ENCODE peak calls at places on chromosome 10, in six cellular contexts. E is ACHN; A is SHP77; S is activated CD4-positive, alpha-beta T cell treated with anti-CD3 and anti-CD28 coated beads, Interleukin-2, amount 50 U/mL, for 1 hour; L is immature natural killer cell; O is type B pancreatic cell. Q is an unnamed sample.

GRCh38 chr10:133104076-133104965 is 16.6 kb downstream of the ADGRA1 start:
- DNase-seq in L (no peak), S (no peak), O (no peak), A (no peak), E (no peak), Q (no peak)

GRCh38 chr10:6212806-6213205 is 10.1 kb downstream of the PFKFB3 start:
- DNase-seq in L (no peak), O (no peak), S (no peak), E (no peak), A (no peak), Q (no peak)

GRCh38 chr10:6269953-6270867 is 67.5 kb downstream of the PFKFB3 start:
- DNase-seq in O (no peak), E (no peak), L (peak; percentile 87), S (peak; percentile 59), A (no peak), Q (peak; percentile 66)

GRCh38 chr10:5442056-5442989 is 30.0 kb downstream of the NET1 start:
- DNase-seq in O (no peak), E (peak; percentile 49), L (peak; percentile 52), A (peak; percentile 2), S (peak; percentile 8), Q (peak; percentile 29)

GRCh38 chr10:95864906-95865813 is 42.6 kb upstream of the CC2D2B start:
- DNase-seq in S (peak; percentile 12), A (peak; percentile 47), O (no peak), L (peak; percentile 50), E (peak; percentile 75), Q (peak; percentile 15)

GRCh38 chr10:112232670-112233069 is 49.1 kb upstream of the GPAM start:
- DNase-seq in A (no peak), L (no peak), E (no peak), O (no peak), S (no peak), Q (no peak)

GRCh38 chr10:123637326-123637880 is 28.8 kb upstream of the GPR26 start:
- DNase-seq in E (peak; percentile 70), S (no peak), L (no peak), A (no peak), O (no peak), Q (no peak)

GRCh38 chr10:110802551-110803238 is 69.0 kb upstream of the PDCD4 start:
- DNase-seq in L (peak; percentile 4), A (peak; percentile 79), O (no peak), E (peak; percentile 84), S (peak; percentile 39), Q (peak; percentile 23)

GRCh38 chr10:13765641-13766341 is 179.0 kb downstream of the PRPF18 start:
- DNase-seq in L (no peak), A (no peak), O (no peak), E (peak; percentile 95), S (no peak), Q (no peak)

GRCh38 chr10:101221479-101222246 is 7.6 kb downstream of the LBX1 start:
- DNase-seq in L (no peak), E (no peak), S (no peak), O (no peak), A (no peak), Q (no peak)

GRCh38 chr10:12934777-12935176 is 66.7 kb downstream of the CCDC3 start:
- DNase-seq in A (no peak), S (no peak), E (no peak), O (no peak), L (no peak), Q (no peak)

GRCh38 chr10:122557516-122557915 is 3.0 kb upstream of the DMBT1 start:
- DNase-seq in A (peak; percentile 8), L (no peak), S (no peak), E (no peak), O (no peak), Q (no peak)

GRCh38 chr10:78605800-78606350 is 462.9 kb upstream of the ZMIZ1 start:
- DNase-seq in O (no peak), S (no peak), A (peak; percentile 9), E (peak; percentile 60), L (no peak), Q (no peak)

GRCh38 chr10:114525368-114525949 is 121.2 kb upstream of the AFAP1L2 start:
- DNase-seq in L (peak; percentile 51), A (no peak), E (no peak), S (no peak), O (no peak), Q (no peak)

GRCh38 chr10:104035107-104035816 is 50.4 kb downstream of the COL17A1 start:
- DNase-seq in L (no peak), A (no peak), S (no peak), E (no peak), O (no peak), Q (no peak)

GRCh38 chr10:29970576-29970975 is 88.8 kb downstream of the JCAD start:
- DNase-seq in S (no peak), O (no peak), L (no peak), E (no peak), A (no peak), Q (no peak)

GRCh38 chr10:99598781-99599481 is 21.3 kb downstream of the SLC25A28 start:
- DNase-seq in L (no peak), O (no peak), S (no peak), E (no peak), A (no peak), Q (no peak)

GRCh38 chr10:102632394-102633062 is 11.8 kb upstream of the TRIM8 start:
- DNase-seq in L (no peak), E (no peak), S (no peak), A (no peak), O (no peak), Q (no peak)

GRCh38 chr10:63720072-63720537 is 198.9 kb downstream of the REEP3 start:
- DNase-seq in A (peak; percentile 16), S (peak; percentile 44), L (peak; percentile 51), O (no peak), E (peak; percentile 54), Q (peak; percentile 39)

GRCh38 chr10:57694956-57695605 is 572.6 kb downstream of the IPMK start:
- DNase-seq in S (no peak), L (no peak), O (no peak), A (no peak), E (no peak), Q (no peak)

GRCh38 chr10:43912469-43912868 is 263.8 kb upstream of the ZNF32 start:
- DNase-seq in O (no peak), L (no peak), S (no peak), E (no peak), A (no peak), Q (no peak)

GRCh38 chr10:58479016-58479415 is 33.7 kb upstream of the BICC1 start:
- DNase-seq in S (no peak), E (no peak), A (no peak), L (no peak), O (no peak), Q (no peak)

GRCh38 chr10:122492006-122492405 is 30.7 kb downstream of the HTRA1 start:
- DNase-seq in L (no peak), S (no peak), O (no peak), E (no peak), A (no peak), Q (no peak)

GRCh38 chr10:15202639-15203038 is 34.1 kb upstream of the NMT2 start:
- DNase-seq in S (no peak), E (no peak), O (no peak), A (no peak), L (no peak), Q (no peak)

GRCh38 chr10:128007971-128008370 is 101.1 kb downstream of the PTPRE start:
- DNase-seq in O (no peak), S (no peak), E (no peak), L (no peak), A (no peak), Q (no peak)

GRCh38 chr10:91220954-91221696 is 662 bp downstream of the PCGF5 start:
- DNase-seq in L (no peak), S (peak; percentile 18), E (peak; percentile 41), O (peak; percentile 71), A (no peak), Q (no peak)

Q was measured in effector memory CD8-positive, alpha-beta T cell.